ENCODE peak calls at places on chromosome 15, in four cellular contexts. P is mucosa of descending colon, R is transverse colon, M is foreskin fibroblast. E is an unnamed sample.

GRCh38 chr15:69729167-69729748 is 276.6 kb downstream of the RPLP1 start:
- DNase-seq in P (no peak), R (peak), M (peak), E (no peak)

GRCh38 chr15:70435872-70436271 is 327.5 kb downstream of the UACA start:
- DNase-seq in P (no peak), R (no peak), M (no peak), E (no peak)

GRCh38 chr15:60945196-60945595 is 283.9 kb downstream of the RORA start:
- DNase-seq in P (no peak), R (peak), M (no peak), E (no peak)

GRCh38 chr15:50786871-50787270 is 21.4 kb upstream of the SPPL2A start:
- DNase-seq in P (no peak), R (no peak), M (peak), E (no peak)

GRCh38 chr15:48986240-48986639 is 22.5 kb upstream of the SHC4 start:
- DNase-seq in P (no peak), R (no peak), M (no peak), E (no peak)

GRCh38 chr15:42549052-42549491 is 434 bp downstream of the HAUS2 start:
- DNase-seq in P (no peak), R (peak), M (peak), E (peak)

GRCh38 chr15:68820205-68820588 is 498 bp downstream of the ANP32A start:
- DNase-seq in P (peak), R (peak), M (peak), E (no peak)

GRCh38 chr15:60575995-60576394 is 97.1 kb upstream of the ICE2 start:
- DNase-seq in P (no peak), R (no peak), M (peak), E (no peak)

GRCh38 chr15:79007066-79007465 is 62.2 kb upstream of the CTSH start:
- DNase-seq in P (no peak), R (peak), M (peak), E (no peak)

GRCh38 chr15:64460737-64461576 is 579 bp downstream of the ZNF609 start:
- DNase-seq in P (peak), R (peak), M (peak), E (peak)

GRCh38 chr15:33074942-33075341 is 119.6 kb downstream of the FMN1 start:
- DNase-seq in P (no peak), R (peak), M (no peak), E (no peak)

GRCh38 chr15:79099692-79100091 is 9.1 kb upstream of the RASGRF1 start:
- DNase-seq in P (no peak), R (no peak), M (no peak), E (no peak)

GRCh38 chr15:77617507-77618285 is 15.0 kb downstream of the LINGO1 start:
- DNase-seq in P (no peak), R (no peak), M (no peak), E (no peak)

GRCh38 chr15:48336940-48337339 is 5.7 kb downstream of the DUT start:
- DNase-seq in P (no peak), R (no peak), M (peak), E (no peak)

GRCh38 chr15:26866298-26867198 is at the start of gene GABRA5:
- DNase-seq in P (no peak), R (no peak), M (no peak), E (no peak)

GRCh38 chr15:91694829-91695205 is 158.7 kb upstream of the SLCO3A1 start:
- DNase-seq in P (no peak), R (peak), M (peak), E (no peak)

GRCh38 chr15:53917109-53917508 is 61.1 kb upstream of the UNC13C start:
- DNase-seq in P (no peak), R (no peak), M (no peak), E (no peak)

GRCh38 chr15:31459011-31459748 is 132.5 kb downstream of the KLF13 start:
- DNase-seq in P (no peak), R (peak), M (no peak), E (no peak)

GRCh38 chr15:40038267-40038653 is 721 bp downstream of the SRP14 start:
- DNase-seq in P (no peak), R (no peak), M (peak), E (no peak)

GRCh38 chr15:85754993-85755392 is 39.7 kb downstream of the KLHL25 start:
- DNase-seq in P (no peak), R (no peak), M (peak), E (peak)

GRCh38 chr15:51245628-51246027 is 92.8 kb downstream of the CYP19A1 start:
- DNase-seq in P (no peak), R (no peak), M (no peak), E (no peak)

GRCh38 chr15:41967506-41968206 is 4.7 kb downstream of the EHD4 start:
- DNase-seq in P (peak), R (peak), M (peak), E (no peak)

GRCh38 chr15:41291065-41291631 is 41.2 kb downstream of the OIP5 start:
- DNase-seq in P (no peak), R (peak), M (no peak), E (no peak)

GRCh38 chr15:92617197-92618037 is 38.2 kb downstream of the FAM174B start:
- DNase-seq in P (peak), R (peak), M (no peak), E (peak)

GRCh38 chr15:91075761-91076160 is 24.3 kb upstream of the SV2B start:
- DNase-seq in P (no peak), R (no peak), M (no peak), E (no peak)

GRCh38 chr15:34721802-34722795 is 32.7 kb downstream of the GJD2 start:
- DNase-seq in P (no peak), R (no peak), M (peak), E (no peak)

GRCh38 chr15:66215811-66216210 is 37.7 kb downstream of the MEGF11 start:
- DNase-seq in P (no peak), R (no peak), M (no peak), E (no peak)
- TF ChIP-seq CTCF in P (no peak), R (no peak), M (no peak), E (no peak)

GRCh38 chr15:98728811-98729160 is 80.4 kb downstream of the IGF1R start:
- DNase-seq in P (no peak), R (no peak), M (no peak), E (no peak)

GRCh38 chr15:98728107-98728810 is 79.9 kb downstream of the IGF1R start:
- DNase-seq in P (no peak), R (no peak), M (peak), E (no peak)

GRCh38 chr15:98730860-98731711 is 82.7 kb downstream of the IGF1R start:
- DNase-seq in P (no peak), R (no peak), M (no peak), E (no peak)

GRCh38 chr15:98727115-98728040 is 79.0 kb downstream of the IGF1R start:
- DNase-seq in P (peak), R (peak), M (peak), E (peak)

DNA sequence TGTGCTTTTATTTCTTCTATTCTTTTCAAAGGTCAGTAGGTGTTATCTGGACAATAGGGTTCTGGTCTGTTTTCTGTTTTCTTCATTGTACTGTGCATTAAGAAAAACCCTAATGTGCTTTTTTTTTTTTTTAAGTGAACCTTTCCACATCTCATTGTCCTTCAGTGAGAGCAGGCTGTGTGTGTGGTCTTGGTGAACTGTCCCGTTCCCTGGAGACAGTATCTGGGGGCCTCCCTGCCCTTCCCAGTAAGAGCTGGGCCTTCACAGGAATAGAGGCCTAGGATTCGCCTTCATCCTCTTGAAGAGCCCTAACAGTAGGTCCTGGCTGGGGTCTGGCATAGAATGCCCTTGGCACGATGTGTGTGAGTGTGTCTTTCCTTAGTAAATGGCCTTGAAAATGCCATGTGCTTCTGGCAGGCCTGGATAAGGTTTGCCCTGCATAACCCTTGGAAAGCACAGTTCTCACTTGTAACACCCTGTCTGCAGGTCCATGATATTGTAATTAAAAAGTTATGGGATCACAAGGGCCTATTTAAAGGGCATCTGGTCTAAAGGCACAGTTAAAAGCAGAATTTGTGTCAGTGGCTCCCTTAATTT is 81.2 kb downstream of the IGF1R start:
- DNase-seq in P (no peak), R (no peak), M (no peak), E (no peak)
- H3K4me3 ChIP-seq in P (no peak), R (no peak), M (no peak), E (no peak)

GRCh38 chr15:38541046-38541445 is 23.6 kb downstream of the RASGRP1 start:
- DNase-seq in P (no peak), R (no peak), M (no peak), E (no peak)
- TF ChIP-seq CTCF in P (no peak), R (no peak), M (no peak), E (no peak)

DNA sequence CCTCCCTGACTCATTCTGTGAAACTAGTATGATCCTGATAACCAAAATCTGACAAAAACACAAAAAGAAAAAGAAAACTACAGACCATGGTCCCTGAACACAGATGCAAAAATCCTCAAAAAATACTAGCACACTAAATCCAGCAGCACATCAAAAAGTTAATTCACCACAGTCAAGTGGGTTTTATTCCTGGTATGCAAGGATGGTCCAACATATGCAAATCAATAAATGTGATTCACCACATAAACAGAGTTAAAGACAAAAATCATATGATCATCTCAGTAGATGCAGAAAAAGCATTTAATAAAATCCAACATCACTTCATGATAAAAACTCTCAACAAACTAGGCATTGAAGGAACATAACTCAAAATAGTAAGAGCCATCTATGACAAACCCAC is 12.8 kb downstream of the SAXO2 start:
- DNase-seq in P (no peak), R (no peak), M (no peak), E (no peak)
- H3K4me3 ChIP-seq in P (no peak), R (no peak), M (no peak), E (no peak)

GRCh38 chr15:59159210-59159609 is 47.4 kb upstream of the LDHAL6B start:
- DNase-seq in P (no peak), R (no peak), M (no peak), E (no peak)

GRCh38 chr15:59157840-59158700 is 48.6 kb upstream of the LDHAL6B start:
- DNase-seq in P (no peak), R (no peak), M (peak), E (no peak)

GRCh38 chr15:59157398-59157797 is 49.2 kb upstream of the LDHAL6B start:
- DNase-seq in P (no peak), R (no peak), M (no peak), E (no peak)

GRCh38 chr15:59158701-59159034 is 48.0 kb upstream of the LDHAL6B start:
- DNase-seq in P (no peak), R (no peak), M (no peak), E (no peak)

DNA sequence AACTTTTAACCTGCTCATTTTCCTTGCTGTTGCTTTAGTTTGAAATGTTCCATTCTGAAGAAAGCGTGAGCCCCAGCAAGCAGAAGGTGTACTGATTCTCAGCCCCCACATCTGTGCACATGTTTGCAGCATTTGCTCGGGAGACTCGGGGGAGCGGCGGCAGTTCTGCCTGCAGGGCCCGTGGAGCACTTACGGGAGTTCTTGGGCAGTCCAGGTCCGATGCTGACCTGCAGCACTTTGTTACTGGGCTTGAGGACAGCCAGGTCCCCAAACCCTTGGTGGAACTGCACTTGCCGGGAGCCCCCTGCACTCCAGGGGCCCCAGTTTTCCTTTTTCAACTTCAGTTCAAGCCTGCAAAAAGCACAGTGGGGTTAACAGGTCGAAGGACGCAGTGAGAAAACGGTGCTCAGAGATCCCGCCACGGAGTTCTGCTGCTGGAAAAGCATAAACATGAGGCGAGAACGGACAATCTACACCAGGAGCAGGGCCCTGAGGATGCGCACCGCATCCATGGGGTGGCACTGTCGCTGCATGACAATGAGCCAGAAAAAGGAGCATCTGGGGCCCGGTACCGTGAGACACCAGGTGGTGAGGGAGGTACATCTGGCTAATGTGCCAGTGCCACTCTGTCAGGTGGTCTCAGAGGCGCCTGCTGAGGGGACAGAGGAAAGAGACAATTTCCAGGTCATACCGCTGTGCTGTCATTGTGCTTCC is 45.6 kb upstream of the LDHAL6B start:
- DNase-seq in P (no peak), R (no peak), M (peak), E (no peak)
- TF ChIP-seq CTCF in P (no peak), R (peak), M (peak), E (peak)

GRCh38 chr15:67723294-67724024 is 101.8 kb upstream of the SKOR1 start:
- DNase-seq in P (no peak), R (no peak), M (no peak), E (no peak)

GRCh38 chr15:67720556-67721175 is 104.6 kb upstream of the SKOR1 start:
- DNase-seq in P (no peak), R (no peak), M (no peak), E (no peak)

GRCh38 chr15:67721996-67722395 is 103.3 kb upstream of the SKOR1 start:
- DNase-seq in P (no peak), R (no peak), M (no peak), E (no peak)

GRCh38 chr15:67722418-67722817 is 102.9 kb upstream of the SKOR1 start:
- DNase-seq in P (no peak), R (no peak), M (no peak), E (no peak)

DNA sequence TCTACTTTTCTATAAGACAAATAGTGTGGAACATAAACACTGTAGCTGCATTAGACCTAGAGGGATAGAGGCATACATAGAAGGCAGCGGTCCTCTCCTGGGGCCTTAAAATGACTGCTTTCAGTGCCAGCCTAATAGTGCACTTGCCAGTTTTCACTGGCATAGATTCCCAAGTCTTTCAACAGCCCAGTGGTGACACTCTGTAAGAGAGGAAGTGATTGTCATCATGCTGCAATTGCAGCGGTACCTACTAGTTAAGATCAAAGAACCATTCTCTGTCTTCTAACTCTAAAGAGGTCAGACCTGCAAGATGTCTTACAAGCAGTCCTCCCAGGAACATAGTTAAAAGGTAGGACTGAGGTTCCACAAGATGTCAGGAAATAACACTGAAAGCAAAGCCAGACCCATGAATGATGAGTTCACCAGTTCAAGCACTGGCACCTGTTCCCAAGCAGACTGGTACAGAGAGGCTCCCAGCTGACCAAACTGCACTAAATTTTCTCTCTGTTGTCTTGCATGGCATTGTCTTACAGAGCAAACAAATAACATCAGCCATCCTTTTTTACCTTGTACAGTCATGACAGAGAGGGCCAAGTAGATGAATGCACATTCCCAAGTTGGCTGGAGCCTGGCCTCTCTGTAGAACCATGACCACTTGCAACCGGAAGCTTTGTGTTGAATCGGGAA is 100.5 kb upstream of the SKOR1 start:
- DNase-seq in P (no peak), R (no peak), M (no peak), E (no peak)
- H3K4me3 ChIP-seq in P (no peak), R (no peak), M (no peak), E (no peak)

GRCh38 chr15:38028869-38029268 is 94.4 kb downstream of the TMCO5A start:
- DNase-seq in P (no peak), R (no peak), M (peak), E (no peak)
- TF ChIP-seq CTCF in P (no peak), R (no peak), M (no peak), E (no peak)

GRCh38 chr15:81182746-81183402 is 13.8 kb upstream of the IL16 start:
- DNase-seq in P (no peak), R (no peak), M (peak), E (no peak)

GRCh38 chr15:81181220-81181619 is 15.5 kb upstream of the IL16 start:
- DNase-seq in P (no peak), R (no peak), M (no peak), E (no peak)

GRCh38 chr15:81182031-81182745 is 14.5 kb upstream of the IL16 start:
- DNase-seq in P (no peak), R (no peak), M (peak), E (no peak)

GRCh38 chr15:81184188-81184587 is 12.5 kb upstream of the IL16 start:
- DNase-seq in P (no peak), R (no peak), M (peak), E (no peak)

DNA sequence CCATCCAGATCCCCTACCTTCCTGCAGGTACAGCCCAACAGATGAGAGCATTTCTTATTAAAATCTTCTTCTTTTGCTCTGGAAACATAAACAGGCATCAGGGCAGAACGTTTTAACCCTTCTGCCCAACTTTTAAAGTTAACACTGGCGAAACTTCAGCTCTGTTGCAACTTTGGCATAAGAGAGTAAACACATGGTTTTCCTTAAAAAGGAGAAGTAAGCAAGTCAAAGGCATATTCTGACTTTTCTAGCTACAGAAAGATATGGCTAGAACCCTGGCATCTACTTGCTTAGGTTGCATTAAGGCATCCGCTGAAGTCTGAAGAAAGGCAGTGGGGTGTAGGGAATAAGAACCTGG is 13.3 kb upstream of the IL16 start:
- DNase-seq in P (no peak), R (no peak), M (no peak), E (no peak)
- H3K4me3 ChIP-seq in P (no peak), R (no peak), M (peak), E (no peak)